ENCODE peak calls at places on chromosomes 3 and 15, in ten cellular contexts. Y is pulmonary artery endothelial cell; J is hypothalamus; C is SK-N-DZ; V is SK-N-SH; T is M059J; K is NCI-H1417; Z is bronchial epithelial cell; E is IMR-90; Q is activated CD4-positive, alpha-beta T cell treated with anti-CD3 and anti-CD28 coated beads, Interleukin-2, amount 50 U/mL, for 4 hours. N is an unnamed sample.

GRCh38 chr3:173753593-173753992 is 356.0 kb downstream of the NLGN1 start:
- DNase-seq in C (no peak), Q (no peak), Y (no peak), J (no peak), T (no peak), K (no peak), E (no peak), V (no peak), Z (no peak), N (no peak)

GRCh38 chr3:124783696-124784095 is 53.4 kb downstream of the UMPS start:
- DNase-seq in E (peak), Y (no peak), T (peak), J (no peak), C (no peak), Z (no peak), Q (no peak), V (no peak), K (peak), N (no peak)

GRCh38 chr3:33886015-33886414 is 87.6 kb downstream of the PDCD6IP start:
- DNase-seq in E (peak), V (no peak), Z (peak), T (no peak), Y (no peak), J (no peak), Q (no peak), C (no peak), K (no peak), N (no peak)

GRCh38 chr3:187025656-187026320 is 95.5 kb downstream of the ST6GAL1 start:
- DNase-seq in Q (peak), Y (no peak), C (peak), V (peak), E (no peak), K (peak), T (no peak), J (no peak), Z (no peak), N (no peak)

GRCh38 chr3:9474482-9474881 is 77.1 kb downstream of the SETD5 start:
- DNase-seq in K (no peak), E (no peak), Q (no peak), V (no peak), T (no peak), C (no peak), Z (no peak), J (no peak), Y (no peak), N (no peak)

GRCh38 chr3:71168961-71169411 is 414.5 kb downstream of the FOXP1 start:
- DNase-seq in K (peak), V (peak), J (no peak), Y (no peak), Z (no peak), Q (no peak), E (peak), C (peak), T (no peak), N (no peak)

GRCh38 chr15:94400521-94401290 is 169.3 kb downstream of the MCTP2 start:
- DNase-seq in J (no peak), Q (no peak), V (no peak), Y (no peak), T (no peak), Z (no peak), E (no peak), K (no peak), C (no peak), N (no peak)

GRCh38 chr3:177257625-177258024 is 60.3 kb upstream of the TBL1XR1 start:
- DNase-seq in T (no peak), C (no peak), Y (no peak), V (no peak), Q (no peak), J (no peak), K (no peak), Z (no peak), E (no peak), N (no peak)

GRCh38 chr15:98745650-98746374 is 97.5 kb downstream of the IGF1R start:
- DNase-seq in J (no peak), Q (no peak), T (peak), Z (peak), Y (no peak), E (peak), C (no peak), K (no peak), V (no peak), N (no peak)

GRCh38 chr3:138186803-138187295 is 252 bp upstream of the ARMC8 start:
- DNase-seq in Z (peak), J (no peak), Y (peak), K (peak), T (peak), C (peak), Q (peak), V (peak), E (peak), N (peak)

GRCh38 chr3:134544306-134544705 is 58.4 kb downstream of the CEP63 start:
- DNase-seq in V (no peak), T (no peak), C (no peak), Z (no peak), Q (no peak), E (peak), Y (no peak), J (no peak), K (no peak), N (no peak)

GRCh38 chr3:65996605-65997004 is 42.1 kb downstream of the MAGI1 start:
- DNase-seq in T (peak), C (no peak), Q (no peak), K (no peak), J (no peak), E (no peak), V (no peak), Y (no peak), Z (peak), N (no peak)

GRCh38 chr15:71133734-71134464 is 18.6 kb downstream of the THSD4 start:
- DNase-seq in V (no peak), Q (no peak), Y (no peak), E (no peak), T (no peak), K (no peak), Z (peak), J (no peak), C (no peak), N (no peak)

GRCh38 chr3:83500422-83500821 is 1458.4 kb upstream of the CADM2 start:
- DNase-seq in E (no peak), Q (no peak), V (no peak), Y (no peak), T (no peak), J (no peak), C (no peak), Z (peak), K (peak), N (no peak)

GRCh38 chr15:80066912-80067311 is 7.4 kb downstream of the ZFAND6 start:
- DNase-seq in E (no peak), Q (no peak), C (no peak), T (no peak), V (no peak), K (no peak), Z (no peak), J (no peak), Y (no peak), N (no peak)

GRCh38 chr3:31579828-31580227 is 47.1 kb downstream of the STT3B start:
- DNase-seq in K (no peak), Z (no peak), Y (no peak), V (no peak), Q (no peak), C (no peak), J (no peak), E (no peak), T (no peak), N (no peak)

GRCh38 chr15:58146734-58147133 is 8.6 kb downstream of the AQP9 start:
- DNase-seq in E (no peak), T (peak), V (no peak), Z (peak), Q (no peak), C (no peak), Y (no peak), K (peak), J (no peak), N (no peak)